ENCODE peak calls at places on chromosome X, in six cellular contexts. N is renal cortical epithelial cell, F is sciatic nerve, O is anterior cingulate cortex, S is fibroblast of lung, X is HEK293T. A is an unnamed sample.

GRCh38 chrX:39470588-39471155 is 627.1 kb downstream of the BCOR start:
- DNase-seq in N (no peak), F (no peak), O (peak; percentile 5), S (peak; percentile 61), X (no peak), A (peak; percentile 54)

GRCh38 chrX:71992711-71993110 is 82.1 kb downstream of the NHSL2 start:
- DNase-seq in N (no peak), F (no peak), O (no peak), S (no peak), X (no peak), A (no peak)

GRCh38 chrX:71216446-71216845 is 6.6 kb upstream of the GJB1 start:
- DNase-seq in N (no peak), F (no peak), O (no peak), S (no peak), X (no peak), A (no peak)

GRCh38 chrX:22037225-22037624 is 5.1 kb downstream of the PHEX start:
- DNase-seq in N (peak; percentile 27), F (no peak), O (no peak), S (no peak), X (no peak), A (no peak)

GRCh38 chrX:77493677-77494553 is 46.7 kb downstream of the FGF16 start:
- DNase-seq in N (peak; percentile 40), F (no peak), O (no peak), S (peak; percentile 73), X (peak; percentile 37), A (peak; percentile 66)

GRCh38 chrX:4263005-4263404 is 549.6 kb upstream of the PRKX start:
- DNase-seq in N (no peak), F (no peak), O (no peak), S (no peak), X (peak; percentile 7), A (no peak)

GRCh38 chrX:136572030-136572429 is 40.0 kb downstream of the VGLL1 start:
- DNase-seq in N (no peak), F (no peak), O (no peak), S (no peak), X (no peak), A (no peak)

GRCh38 chrX:111040377-111041017 is 55.5 kb upstream of the PAK3 start:
- DNase-seq in N (peak; percentile 74), F (no peak), O (no peak), S (no peak), X (no peak), A (peak; percentile 52)

GRCh38 chrX:87517571-87518141 is at the start of gene KLHL4:
- DNase-seq in N (peak; percentile 77), F (no peak), O (peak; percentile 69), S (peak; percentile 82), X (no peak), A (peak; percentile 80)

GRCh38 chrX:82748901-82749505 is 759.1 kb upstream of the POU3F4 start:
- DNase-seq in N (peak; percentile 43), F (no peak), O (no peak), S (peak; percentile 44), X (no peak), A (peak; percentile 17)

GRCh38 chrX:94871640-94872039 is 1197.6 kb downstream of the FAM133A start:
- DNase-seq in N (no peak), F (no peak), O (no peak), S (no peak), X (no peak), A (no peak)

GRCh38 chrX:110346681-110347080 is 12.0 kb upstream of the RTL9 start:
- DNase-seq in N (no peak), F (peak; percentile 55), O (no peak), S (peak; percentile 11), X (no peak), A (no peak)

GRCh38 chrX:97026406-97026805 is 142.7 kb downstream of the RPA4 start:
- DNase-seq in N (peak; percentile 4), F (no peak), O (no peak), S (no peak), X (no peak), A (peak; percentile 7)

GRCh38 chrX:148552775-148553174 is 52.4 kb downstream of the AFF2 start:
- DNase-seq in N (no peak), F (no peak), O (no peak), S (no peak), X (peak; percentile 17), A (no peak)

GRCh38 chrX:25012793-25013592 is 2.8 kb downstream of the ARX start:
- DNase-seq in N (no peak), F (no peak), O (no peak), S (no peak), X (no peak), A (peak; percentile 33)

A was measured in astrocyte of the hippocampus.